ENCODE peak calls at places on chromosomes 12 and 14, in seven cellular contexts. R is H1; T is CD8-positive, alpha-beta T cell; B is MM.1S; V is GM23338; L is endothelial cell of umbilical vein; O is IMR-90. F is an unnamed sample.

GRCh38 chr12:9673404-9674225 is 4.1 kb downstream of the CLEC2D start:
- DNase-seq in R (no peak), T (no peak), B (peak; percentile 56), V (peak; percentile 27), L (peak; percentile 94), O (peak; percentile 92), F (peak; percentile 68)

GRCh38 chr14:51933191-51933590 is 56.2 kb upstream of the RTRAF start:
- DNase-seq in R (no peak), T (no peak), B (no peak), V (no peak), L (no peak), O (no peak), F (no peak)

GRCh38 chr14:37602605-37603453 is 7.4 kb downstream of the TTC6 start:
- DNase-seq in R (no peak), T (no peak), B (no peak), V (no peak), L (no peak), O (no peak), F (no peak)

GRCh38 chr14:69879175-69880047 is at the start of gene SMOC1:
- DNase-seq in R (peak; percentile 88), T (no peak), B (peak; percentile 80), V (peak; percentile 92), L (peak; percentile 57), O (peak; percentile 79), F (peak; percentile 25)

GRCh38 chr12:101713059-101713682 is 15.7 kb downstream of the CHPT1 start:
- DNase-seq in R (no peak), T (no peak), B (no peak), V (no peak), L (no peak), O (no peak), F (no peak)

GRCh38 chr12:74945771-74946198 is 263.9 kb downstream of the KCNC2 start:
- DNase-seq in R (no peak), T (no peak), B (no peak), V (no peak), L (no peak), O (no peak), F (no peak)

GRCh38 chr12:32390572-32391219 is 8.7 kb upstream of the FGD4 start:
- DNase-seq in R (peak; percentile 44), T (no peak), B (no peak), V (peak; percentile 76), L (peak; percentile 14), O (no peak), F (no peak)

GRCh38 chr12:104243551-104243950 is 28.0 kb downstream of the TXNRD1 start:
- DNase-seq in R (no peak), T (no peak), B (no peak), V (no peak), L (no peak), O (no peak), F (no peak)

GRCh38 chr12:40336573-40337199 is 111.9 kb downstream of the LRRK2 start:
- DNase-seq in R (no peak), T (no peak), B (peak; percentile 34), V (peak; percentile 43), L (peak; percentile 28), O (peak; percentile 5), F (no peak)

GRCh38 chr12:3661028-3661427 is 91.9 kb downstream of the CRACR2A start:
- DNase-seq in R (no peak), T (no peak), B (no peak), V (no peak), L (no peak), O (no peak), F (no peak)

GRCh38 chr12:116172224-116172849 is 105.2 kb downstream of the MED13L start:
- DNase-seq in R (no peak), T (no peak), B (peak; percentile 52), V (no peak), L (peak; percentile 69), O (no peak), F (no peak)

GRCh38 chr14:22159049-22159448 is 430.0 kb downstream of the DAD1 start:
- DNase-seq in R (no peak), T (no peak), B (peak; percentile 24), V (no peak), L (no peak), O (no peak), F (no peak)

GRCh38 chr12:112285600-112286401 is 96.4 kb downstream of the HECTD4 start:
- DNase-seq in R (no peak), T (no peak), B (no peak), V (no peak), L (no peak), O (no peak), F (no peak)

GRCh38 chr12:14999421-15000047 is 26.7 kb downstream of the PDE6H start:
- DNase-seq in R (no peak), T (no peak), B (no peak), V (no peak), L (no peak), O (no peak), F (no peak)

GRCh38 chr12:77013091-77013490 is 52.3 kb downstream of the E2F7 start:
- DNase-seq in R (no peak), T (no peak), B (no peak), V (no peak), L (no peak), O (peak; percentile 51), F (no peak)

GRCh38 chr14:99602054-99602787 is 1.8 kb downstream of the CCDC85C start:
- DNase-seq in R (no peak), T (no peak), B (no peak), V (no peak), L (no peak), O (peak; percentile 37), F (no peak)

GRCh38 chr12:57898308-57898970 is 42.9 kb upstream of the ATP23 start:
- DNase-seq in R (no peak), T (no peak), B (peak; percentile 49), V (no peak), L (peak; percentile 57), O (peak; percentile 5), F (no peak)

GRCh38 chr12:76996983-76997382 is 68.4 kb downstream of the E2F7 start:
- DNase-seq in R (no peak), T (no peak), B (no peak), V (no peak), L (no peak), O (no peak), F (no peak)

GRCh38 chr12:80580254-80580653 is 127.2 kb upstream of the MYF6 start:
- DNase-seq in R (no peak), T (no peak), B (no peak), V (no peak), L (no peak), O (peak; percentile 97), F (no peak)

GRCh38 chr12:572532-572899 is 90.7 kb downstream of the NINJ2 start:
- DNase-seq in R (no peak), T (no peak), B (no peak), V (no peak), L (peak; percentile 10), O (peak; percentile 31), F (no peak)

GRCh38 chr12:2013527-2014223 is 9.4 kb upstream of the DCP1B start:
- DNase-seq in R (no peak), T (no peak), B (no peak), V (peak; percentile 44), L (peak; percentile 44), O (peak; percentile 20), F (peak; percentile 68)

GRCh38 chr12:59808317-59808910 is 212.6 kb downstream of the SLC16A7 start:
- DNase-seq in R (no peak), T (no peak), B (peak; percentile 38), V (peak; percentile 73), L (peak; percentile 54), O (peak; percentile 41), F (no peak)

GRCh38 chr14:32821989-32822653 is 116.6 kb upstream of the NPAS3 start:
- DNase-seq in R (no peak), T (no peak), B (no peak), V (no peak), L (no peak), O (peak; percentile 4), F (no peak)

GRCh38 chr14:105938055-105938863 is 411.9 kb downstream of the TMEM121 start:
- DNase-seq in R (no peak), T (no peak), B (no peak), V (no peak), L (no peak), O (no peak), F (no peak)
- H3K4me1 ChIP-seq in R (no peaks in the 10 kb centered on the region), T (no peaks in the 10 kb centered on the region), B (no peaks in the 10 kb centered on the region), V (no peaks in the 10 kb centered on the region), L (no peaks in the 10 kb centered on the region), O (no peaks in the 10 kb centered on the region), F (no peaks in the 10 kb centered on the region)

DNA sequence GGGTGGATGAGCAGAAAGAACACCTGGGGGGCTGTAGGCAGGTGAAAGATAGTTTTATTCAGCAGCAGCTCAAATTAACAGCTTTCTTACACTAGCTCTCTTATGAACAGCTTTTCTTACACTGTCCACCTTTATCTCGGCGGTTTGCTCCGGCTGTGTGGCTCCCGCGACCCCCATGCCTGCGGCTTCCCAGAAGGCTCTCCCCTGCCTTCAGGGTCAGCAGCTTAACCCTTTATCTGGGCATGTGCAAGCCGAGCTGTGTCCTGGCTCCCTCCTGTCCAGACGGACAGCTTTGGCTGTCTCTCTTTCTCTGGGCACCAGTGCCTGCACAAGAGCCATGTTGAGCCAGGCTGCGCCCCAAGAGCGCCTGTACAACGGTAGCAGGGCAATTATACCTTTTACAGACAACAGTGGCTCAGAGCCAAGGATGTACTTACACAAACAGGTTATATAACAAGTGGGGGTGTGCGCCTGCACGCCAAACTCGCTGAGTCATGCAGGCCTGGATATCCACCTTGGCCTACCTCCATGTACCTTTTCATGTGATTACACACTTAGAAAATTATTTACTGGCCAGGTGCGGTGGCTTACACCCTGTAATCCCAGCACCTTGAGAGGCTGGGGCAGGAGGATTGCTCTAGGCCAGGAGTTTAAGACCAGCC is 28.5 kb upstream of the KLHL42 start:
- DNase-seq in R (no peak), T (no peak), B (no peak), V (no peak), L (no peak), O (no peak), F (peak; percentile 20)
- TF ChIP-seq CTCF in R (no peak), T (no peak), B (no peak), V (no peak), L (no peak), O (no peak), F (no peak)

GRCh38 chr14:91395466-91395865 is 22.2 kb downstream of the CCDC88C start:
- DNase-seq in R (peak; percentile 45), T (no peak), B (no peak), V (no peak), L (no peak), O (no peak), F (no peak)
- H3K4me1 ChIP-seq in R (peaks cover 37% of the 10 kb centered on the region), T (peaks cover 95% of the 10 kb centered on the region), B (peaks cover 64% of the 10 kb centered on the region), V (peaks cover 80% of the 10 kb centered on the region), L (peaks cover 17% of the 10 kb centered on the region), O (no peaks in the 10 kb centered on the region), F (no peaks in the 10 kb centered on the region)

DNA sequence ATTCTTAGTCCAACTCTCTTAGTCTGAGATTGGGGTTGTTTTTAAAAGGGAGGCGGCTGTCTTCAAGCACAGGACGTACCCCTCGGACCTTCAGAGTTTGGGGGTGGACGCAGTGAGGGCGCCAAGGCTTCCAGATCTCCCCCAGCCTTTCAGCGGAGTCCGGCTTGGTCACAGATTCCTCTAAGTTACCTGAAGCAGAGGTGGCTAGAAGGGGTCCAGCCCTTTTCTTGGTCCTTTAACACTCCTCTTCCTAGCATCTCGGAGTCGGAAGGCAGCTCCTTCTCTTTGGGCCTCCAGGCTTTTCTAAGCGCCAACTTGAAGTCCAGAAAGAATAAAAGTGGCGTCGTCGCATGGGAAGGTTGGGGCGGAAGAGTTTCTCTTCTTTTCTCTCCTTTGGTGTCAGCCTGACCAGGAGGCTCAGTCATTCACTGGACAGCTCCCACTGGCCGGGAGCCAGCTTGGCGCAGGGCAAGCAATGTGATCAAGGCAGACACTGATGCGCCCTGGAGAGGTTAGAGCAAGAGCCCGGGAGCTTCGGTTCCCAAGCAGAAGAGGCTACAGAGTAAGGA is 9.6 kb downstream of the OR6S1 start:
- DNase-seq in R (peak; percentile 67), T (no peak), B (no peak), V (peak; percentile 68), L (peak; percentile 31), O (peak; percentile 56), F (peak; percentile 80)
- TF ChIP-seq CTCF in R (no peak), T (no peak), B (no peak), V (no peak), L (no peak), O (no peak), F (no peak)

GRCh38 chr12:11771356-11771755 is 121.9 kb downstream of the ETV6 start:
- DNase-seq in R (no peak), T (no peak), B (no peak), V (peak; percentile 40), L (no peak), O (peak; percentile 37), F (no peak)
- H3K4me1 ChIP-seq in R (no peaks in the 10 kb centered on the region), T (peaks cover 9% of the 10 kb centered on the region), B (peaks cover 11% of the 10 kb centered on the region), V (peaks cover 5% of the 10 kb centered on the region), L (peaks cover 20% of the 10 kb centered on the region), O (peaks cover 8% of the 10 kb centered on the region), F (no peaks in the 10 kb centered on the region)